ENCODE peak calls at places on chromosomes 1 and 21, in four cellular contexts. One of them, this sample, is unnamed.

GRCh38 chr1:85585845-85586244 is 5.3 kb downstream of the CCN1 start:
- DNase-seq in NCI-H146: no peak
- DNase-seq in progenitor cell of endocrine pancreas: no peak
- DNase-seq in pulmonary artery endothelial cell: no peak
- DNase-seq in this sample: no peak

GRCh38 chr1:246198141-246198820 is 308.8 kb downstream of the SMYD3 start:
- DNase-seq in pulmonary artery endothelial cell: no peak
- DNase-seq in NCI-H146: no peak
- DNase-seq in progenitor cell of endocrine pancreas: no peak
- DNase-seq in this sample: no peak

GRCh38 chr21:26444646-26445045 is 128.4 kb downstream of the CYYR1 start:
- DNase-seq in NCI-H146: no peak
- DNase-seq in pulmonary artery endothelial cell: no peak
- DNase-seq in progenitor cell of endocrine pancreas: no peak
- DNase-seq in this sample: no peak

GRCh38 chr21:43993420-43993934 is 18.6 kb upstream of the TRAPPC10 start:
- DNase-seq in progenitor cell of endocrine pancreas: no peak
- DNase-seq in NCI-H146: no peak
- DNase-seq in pulmonary artery endothelial cell: no peak
- DNase-seq in this sample: no peak

GRCh38 chr1:23156940-23157339 is 11.7 kb downstream of the LUZP1 start:
- DNase-seq in NCI-H146: no peak
- DNase-seq in pulmonary artery endothelial cell: no peak
- DNase-seq in progenitor cell of endocrine pancreas: no peak
- DNase-seq in this sample: no peak

GRCh38 chr1:61079898-61080336 is 2.4 kb upstream of the NFIA start:
- DNase-seq in progenitor cell of endocrine pancreas: no peak
- DNase-seq in NCI-H146: no peak
- DNase-seq in pulmonary artery endothelial cell: no peak
- DNase-seq in this sample: peak; percentile 52

GRCh38 chr21:44648557-44649311 is 2.5 kb downstream of the KRTAP10-11 start:
- DNase-seq in progenitor cell of endocrine pancreas: no peak
- DNase-seq in NCI-H146: no peak
- DNase-seq in pulmonary artery endothelial cell: no peak
- DNase-seq in this sample: no peak

GRCh38 chr1:204455831-204456145 is 38.8 kb downstream of the PIK3C2B start:
- DNase-seq in NCI-H146: no peak
- DNase-seq in progenitor cell of endocrine pancreas: no peak
- DNase-seq in pulmonary artery endothelial cell: no peak
- DNase-seq in this sample: no peak

GRCh38 chr1:196209265-196209664 is 399.0 kb downstream of the KCNT2 start:
- DNase-seq in pulmonary artery endothelial cell: no peak
- DNase-seq in NCI-H146: no peak
- DNase-seq in progenitor cell of endocrine pancreas: no peak
- DNase-seq in this sample: no peak

GRCh38 chr1:2317230-2318065 is 73.9 kb downstream of the MORN1 start:
- DNase-seq in NCI-H146: no peak
- DNase-seq in pulmonary artery endothelial cell: no peak
- DNase-seq in progenitor cell of endocrine pancreas: no peak
- DNase-seq in this sample: no peak

GRCh38 chr1:53172751-53173498 is 23.7 kb upstream of the CPT2 start:
- DNase-seq in pulmonary artery endothelial cell: no peak
- DNase-seq in progenitor cell of endocrine pancreas: no peak
- DNase-seq in NCI-H146: peak; percentile 54
- DNase-seq in this sample: peak; percentile 25

GRCh38 chr1:2242814-2243725 is 15.0 kb downstream of the SKI start:
- DNase-seq in NCI-H146: no peak
- DNase-seq in progenitor cell of endocrine pancreas: no peak
- DNase-seq in pulmonary artery endothelial cell: no peak
- DNase-seq in this sample: no peak

GRCh38 chr1:23343246-23344110 is 606 bp downstream of the HNRNPR start:
- DNase-seq in NCI-H146: peak; percentile 36
- DNase-seq in progenitor cell of endocrine pancreas: no peak
- DNase-seq in pulmonary artery endothelial cell: no peak
- DNase-seq in this sample: no peak

GRCh38 chr1:111538343-111539035 is 35.1 kb upstream of the ADORA3 start:
- DNase-seq in NCI-H146: no peak
- DNase-seq in pulmonary artery endothelial cell: no peak
- DNase-seq in progenitor cell of endocrine pancreas: no peak
- DNase-seq in this sample: no peak

GRCh38 chr1:159929155-159930051 is 4.1 kb upstream of the TAGLN2 start:
- DNase-seq in progenitor cell of endocrine pancreas: no peak
- DNase-seq in pulmonary artery endothelial cell: no peak
- DNase-seq in NCI-H146: no peak
- DNase-seq in this sample: no peak

GRCh38 chr1:243268284-243268653 is 12.4 kb downstream of the SDCCAG8 start:
- DNase-seq in NCI-H146: no peak
- DNase-seq in pulmonary artery endothelial cell: peak; percentile 68
- DNase-seq in progenitor cell of endocrine pancreas: no peak
- DNase-seq in this sample: no peak

GRCh38 chr1:2255420-2256369 is 27.6 kb downstream of the SKI start:
- DNase-seq in progenitor cell of endocrine pancreas: no peak
- DNase-seq in NCI-H146: no peak
- DNase-seq in pulmonary artery endothelial cell: peak; percentile 47
- DNase-seq in this sample: no peak

GRCh38 chr1:21254335-21254951 is 35.8 kb downstream of the ECE1 start:
- DNase-seq in progenitor cell of endocrine pancreas: no peak
- DNase-seq in pulmonary artery endothelial cell: no peak
- DNase-seq in NCI-H146: no peak
- DNase-seq in this sample: peak; percentile 79

GRCh38 chr1:150168960-150169565 is 19.3 kb downstream of the PLEKHO1 start:
- DNase-seq in progenitor cell of endocrine pancreas: peak; percentile 67
- DNase-seq in pulmonary artery endothelial cell: no peak
- DNase-seq in NCI-H146: peak; percentile 60
- DNase-seq in this sample: peak; percentile 30

GRCh38 chr1:94055459-94056122 is 65.4 kb downstream of the ABCA4 start:
- DNase-seq in progenitor cell of endocrine pancreas: no peak
- DNase-seq in pulmonary artery endothelial cell: no peak
- DNase-seq in NCI-H146: no peak
- DNase-seq in this sample: no peak

GRCh38 chr1:183702813-183703198 is 49.7 kb upstream of the APOBEC4 start:
- DNase-seq in NCI-H146: no peak
- DNase-seq in pulmonary artery endothelial cell: no peak
- DNase-seq in progenitor cell of endocrine pancreas: no peak
- DNase-seq in this sample: no peak

GRCh38 chr1:221439008-221439733 is 302.7 kb downstream of the DUSP10 start:
- DNase-seq in NCI-H146: no peak
- DNase-seq in progenitor cell of endocrine pancreas: no peak
- DNase-seq in pulmonary artery endothelial cell: peak; percentile 83
- DNase-seq in this sample: no peak

GRCh38 chr1:6464915-6465314 is 1.1 kb downstream of the TNFRSF25 start:
- DNase-seq in progenitor cell of endocrine pancreas: no peak
- DNase-seq in NCI-H146: no peak
- DNase-seq in pulmonary artery endothelial cell: no peak
- DNase-seq in this sample: no peak

GRCh38 chr1:8419172-8419571 is 101.3 kb downstream of the SLC45A1 start:
- DNase-seq in NCI-H146: no peak
- DNase-seq in pulmonary artery endothelial cell: no peak
- DNase-seq in progenitor cell of endocrine pancreas: no peak
- DNase-seq in this sample: no peak

GRCh38 chr1:91335607-91336006 is 69.0 kb downstream of the HFM1 start:
- DNase-seq in pulmonary artery endothelial cell: no peak
- DNase-seq in progenitor cell of endocrine pancreas: no peak
- DNase-seq in NCI-H146: no peak
- DNase-seq in this sample: no peak

GRCh38 chr1:20248954-20249612 is 41.6 kb upstream of the VWA5B1 start:
- DNase-seq in NCI-H146: no peak
- DNase-seq in pulmonary artery endothelial cell: no peak
- DNase-seq in progenitor cell of endocrine pancreas: no peak
- DNase-seq in this sample: no peak

GRCh38 chr1:109959974-109960744 is 24.4 kb upstream of the AHCYL1 start:
- DNase-seq in progenitor cell of endocrine pancreas: no peak
- DNase-seq in pulmonary artery endothelial cell: no peak
- DNase-seq in NCI-H146: peak; percentile 98
- DNase-seq in this sample: no peak

GRCh38 chr1:211895126-211895759 is 64.7 kb upstream of the LPGAT1 start:
- DNase-seq in pulmonary artery endothelial cell: no peak
- DNase-seq in progenitor cell of endocrine pancreas: no peak
- DNase-seq in NCI-H146: peak; percentile 90
- DNase-seq in this sample: no peak

GRCh38 chr1:226666714-226667113 is 72.4 kb downstream of the ITPKB start:
- DNase-seq in progenitor cell of endocrine pancreas: no peak
- DNase-seq in pulmonary artery endothelial cell: no peak
- DNase-seq in NCI-H146: no peak
- DNase-seq in this sample: no peak

This sample was measured in NCI-H1694.